ENCODE peak calls at places on chromosomes 2 and 18, in nine cellular contexts. C, S, H, R, P, G, U, E and M are unnamed samples.
A peak's percentile ranks its signal among the peaks of the same experiment; 100 is the strongest.

GRCh38 chr2:8539743-8540551 is 141.9 kb upstream of the ID2 start:
- DNase-seq in C (no peak), S (no peak), H (no peak), R (no peak), P (peak; percentile 34), G (peak; percentile 57), U (peak; percentile 78), E (peak; percentile 85), M (peak; percentile 91)

GRCh38 chr2:198930170-198930569 is 527.6 kb downstream of the SATB2 start:
- DNase-seq in C (no peak), S (no peak), H (peak; percentile 2), R (no peak), P (no peak), G (no peak), U (no peak), E (no peak), M (no peak)

GRCh38 chr2:52880872-52881271 is 886.7 kb upstream of the CHAC2 start:
- DNase-seq in C (no peak), S (peak; percentile 14), H (no peak), R (no peak), P (no peak), G (no peak), U (no peak), E (no peak), M (no peak)

GRCh38 chr2:172439509-172439860 is 12.1 kb downstream of the ITGA6 start:
- DNase-seq in C (no peak), S (no peak), H (no peak), R (no peak), P (no peak), G (no peak), U (no peak), E (peak; percentile 15), M (no peak)

GRCh38 chr2:45675130-45675812 is 23.8 kb downstream of the PRKCE start:
- DNase-seq in C (no peak), S (no peak), H (no peak), R (peak; percentile 23), P (no peak), G (peak; percentile 79), U (no peak), E (no peak), M (peak; percentile 44)

GRCh38 chr2:96315400-96316071 is 9.6 kb upstream of the ITPRIPL1 start:
- DNase-seq in C (no peak), S (peak; percentile 71), H (peak; percentile 39), R (no peak), P (no peak), G (no peak), U (no peak), E (no peak), M (no peak)

GRCh38 chr2:207939342-207940108 is 85.8 kb downstream of the PLEKHM3 start:
- DNase-seq in C (no peak), S (no peak), H (no peak), R (no peak), P (no peak), G (no peak), U (no peak), E (no peak), M (no peak)

GRCh38 chr18:22915337-22915736 is 17.8 kb upstream of the RBBP8 start:
- DNase-seq in C (no peak), S (no peak), H (no peak), R (no peak), P (no peak), G (no peak), U (no peak), E (no peak), M (no peak)

GRCh38 chr2:62234755-62235655 is 39.1 kb downstream of the B3GNT2 start:
- DNase-seq in C (no peak), S (no peak), H (no peak), R (no peak), P (no peak), G (no peak), U (no peak), E (no peak), M (no peak)

DNA sequence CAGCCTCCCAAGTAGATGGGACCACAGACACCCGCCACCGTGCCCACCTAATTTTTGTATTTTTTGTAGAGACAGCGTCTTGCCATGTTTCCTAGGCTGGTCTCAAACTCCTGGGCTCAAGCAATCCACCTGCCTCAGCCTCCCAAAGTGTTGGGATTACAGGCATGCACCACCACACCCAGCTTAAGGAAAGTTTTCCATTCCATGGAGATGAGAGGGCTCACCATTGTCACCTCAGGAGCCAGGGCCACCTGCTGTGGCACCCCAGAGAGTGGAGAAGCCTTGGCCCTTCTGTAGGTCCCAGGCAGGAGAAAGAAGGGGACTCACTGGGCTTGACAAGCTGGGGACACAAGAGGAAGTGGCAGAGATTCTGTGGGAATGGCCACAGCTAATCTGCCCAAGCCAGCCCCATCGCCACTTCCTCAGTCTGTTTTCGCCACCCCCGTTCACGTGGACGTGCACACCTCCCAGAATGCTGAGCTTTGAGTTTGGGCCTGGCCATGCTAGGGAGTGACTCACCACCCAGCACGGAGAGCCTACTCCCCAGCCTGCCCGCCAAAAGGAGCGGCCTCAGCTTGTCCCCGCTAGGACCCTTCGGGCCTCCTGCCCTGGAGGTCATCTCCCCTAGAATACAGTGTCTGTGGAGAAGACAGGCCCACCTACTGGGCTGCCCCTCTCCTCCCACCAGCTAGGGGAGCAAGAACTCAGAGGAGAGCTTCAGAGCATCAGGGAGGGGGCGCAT is 4.8 kb downstream of the SLC35F6 start:
- DNase-seq in C (peak; percentile 92), S (no peak), H (peak; percentile 69), R (no peak), P (peak; percentile 82), G (peak; percentile 58), U (peak; percentile 85), E (peak; percentile 88), M (peak; percentile 82)
- TF ChIP-seq POLR2A in C (no peak), S (no peak), H (no peak), R (no peak), P (peak; percentile 10), G (no peak), U (no peak), E (no peak), M (no peak)

GRCh38 chr2:120857422-120857821 is 121.8 kb downstream of the GLI2 start:
- DNase-seq in C (peak; percentile 20), S (no peak), H (no peak), R (no peak), P (no peak), G (no peak), U (peak; percentile 17), E (no peak), M (no peak)

GRCh38 chr2:120858764-120859525 is 123.3 kb downstream of the GLI2 start:
- DNase-seq in C (peak; percentile 48), S (no peak), H (no peak), R (no peak), P (no peak), G (no peak), U (peak; percentile 38), E (no peak), M (peak; percentile 68)

GRCh38 chr2:120857931-120858330 is 122.3 kb downstream of the GLI2 start:
- DNase-seq in C (peak; percentile 40), S (no peak), H (no peak), R (no peak), P (no peak), G (no peak), U (peak; percentile 45), E (no peak), M (no peak)

GRCh38 chr2:120859814-120860578 is 124.3 kb downstream of the GLI2 start:
- DNase-seq in C (no peak), S (no peak), H (no peak), R (no peak), P (no peak), G (no peak), U (peak; percentile 51), E (no peak), M (no peak)

GRCh38 chr2:120858361-120858760 is 122.7 kb downstream of the GLI2 start:
- DNase-seq in C (peak; percentile 56), S (no peak), H (no peak), R (no peak), P (no peak), G (no peak), U (peak; percentile 68), E (no peak), M (peak; percentile 56)
- H3K27ac ChIP-seq in C (no peak overlapping the region), S (no peak overlapping the region), H (no peak overlapping the region), R (no peak overlapping the region), P (no peak overlapping the region), G (no peak overlapping the region), U (no peak overlapping the region), E (no peak overlapping the region), M (peak overlapping the region; percentile 68)

GRCh38 chr2:210611466-210611865 is 55.1 kb downstream of the CPS1 start:
- DNase-seq in C (no peak), S (no peak), H (no peak), R (no peak), P (no peak), G (no peak), U (no peak), E (no peak), M (no peak)

GRCh38 chr2:210617732-210618330 is 61.4 kb downstream of the CPS1 start:
- DNase-seq in C (no peak), S (peak; percentile 49), H (peak; percentile 41), R (no peak), P (peak; percentile 24), G (peak; percentile 28), U (no peak), E (no peak), M (no peak)

GRCh38 chr2:210620456-210620855 is 64.1 kb downstream of the CPS1 start:
- DNase-seq in C (no peak), S (no peak), H (no peak), R (no peak), P (no peak), G (no peak), U (no peak), E (no peak), M (no peak)

GRCh38 chr2:210617318-210617717 is 60.9 kb downstream of the CPS1 start:
- DNase-seq in C (no peak), S (no peak), H (no peak), R (no peak), P (no peak), G (no peak), U (no peak), E (no peak), M (no peak)

DNA sequence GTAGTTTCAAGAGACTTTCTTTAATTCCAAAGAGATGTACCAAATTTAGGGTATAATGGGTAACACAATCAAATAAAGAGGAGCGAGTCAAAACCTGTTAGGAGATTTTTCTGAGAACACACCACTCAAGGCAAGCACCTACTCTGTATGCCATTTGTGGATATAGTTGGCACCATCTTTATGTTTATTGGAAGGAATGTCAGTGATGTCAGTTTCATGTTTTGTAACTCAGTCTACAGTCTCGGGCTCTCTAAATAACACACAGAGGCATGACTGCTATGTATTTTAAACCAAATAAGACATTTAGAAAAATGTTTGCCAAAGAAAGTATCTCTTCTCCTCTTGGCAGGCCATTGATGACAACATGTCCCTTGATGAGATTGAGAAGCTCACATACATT is 59.7 kb downstream of the CPS1 start:
- DNase-seq in C (no peak), S (peak; percentile 10), H (no peak), R (no peak), P (no peak), G (no peak), U (no peak), E (no peak), M (no peak)
- TF ChIP-seq POLR2A in C (no peak), S (no peak), H (no peak), R (no peak), P (no peak), G (no peak), U (no peak), E (no peak), M (no peak)

DNA sequence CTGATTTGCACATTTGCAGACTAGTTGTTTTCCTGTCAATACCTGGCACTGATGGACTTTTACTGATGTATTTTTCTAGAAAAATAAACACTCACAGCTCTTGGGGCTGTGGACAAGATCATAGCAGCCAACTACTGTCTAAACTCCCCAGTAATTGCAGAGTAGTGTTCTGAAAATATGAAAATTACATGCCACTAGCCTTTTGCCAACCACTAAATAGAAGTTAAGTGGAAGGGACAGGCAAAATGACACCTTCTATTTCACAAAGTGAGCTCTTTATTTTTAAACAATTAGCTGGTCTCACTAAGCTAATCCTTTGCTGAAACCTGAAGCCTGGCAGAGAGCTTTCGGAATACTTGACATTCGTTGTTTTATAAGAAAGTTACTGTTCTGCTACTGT is 128.9 kb downstream of the PIEZO2 start:
- DNase-seq in C (no peak), S (no peak), H (no peak), R (no peak), P (no peak), G (no peak), U (no peak), E (no peak), M (no peak)
- H3K27ac ChIP-seq in C (no peak overlapping the region), S (no peak overlapping the region), H (no peak overlapping the region), R (no peak overlapping the region), P (no peak overlapping the region), G (no peak overlapping the region), U (no peak overlapping the region), E (no peak overlapping the region), M (no peak overlapping the region)